ENCODE peak calls at places on chromosome 11, in ten cellular contexts. J, C, P, Y, L, E, S, M, I and N are unnamed samples.

GRCh38 chr11:38543311-38543710 is 1945.3 kb upstream of the RAG2 start:
- DNase-seq in E (peak; percentile 41), J (peak; percentile 72), M (peak; percentile 8), Y (no peak), L (peak; percentile 82), I (no peak), P (no peak), C (no peak), S (no peak), N (no peak)

GRCh38 chr11:4393209-4394196 is at the start of gene TRIM21:
- DNase-seq in Y (peak; percentile 94), E (peak; percentile 79), C (peak; percentile 90), J (peak; percentile 31), P (peak; percentile 92), S (peak; percentile 72), L (peak; percentile 90), I (peak; percentile 81), M (peak; percentile 88), N (peak; percentile 84)

GRCh38 chr11:100949443-100949842 is 180.2 kb downstream of the PGR start:
- DNase-seq in L (no peak), S (no peak), M (no peak), I (no peak), C (no peak), Y (no peak), P (no peak), J (no peak), E (no peak), N (no peak)

GRCh38 chr11:110587129-110587528 is 125.1 kb downstream of the ARHGAP20 start:
- DNase-seq in S (no peak), I (no peak), M (no peak), P (no peak), E (no peak), J (no peak), C (no peak), L (no peak), Y (no peak), N (no peak)

GRCh38 chr11:16792426-16792825 is 54.0 kb downstream of the C11orf58 start:
- DNase-seq in J (no peak), C (no peak), P (no peak), M (peak; percentile 61), S (no peak), E (no peak), Y (no peak), L (peak; percentile 47), I (no peak), N (no peak)

GRCh38 chr11:128709402-128709801 is 15.5 kb downstream of the FLI1 start:
- DNase-seq in S (no peak), J (peak; percentile 88), Y (no peak), I (peak; percentile 72), P (no peak), C (peak; percentile 13), L (peak; percentile 97), M (peak; percentile 99), E (peak; percentile 98), N (no peak)

GRCh38 chr11:74004694-74005615 is 3.9 kb downstream of the UCP3 start:
- DNase-seq in M (no peak), S (no peak), C (peak; percentile 88), J (no peak), E (no peak), L (no peak), Y (peak; percentile 96), I (no peak), P (no peak), N (no peak)

GRCh38 chr11:46285173-46285572 is 7.7 kb downstream of the CREB3L1 start:
- DNase-seq in Y (no peak), I (no peak), E (no peak), P (no peak), M (peak; percentile 44), L (no peak), J (no peak), S (no peak), C (no peak), N (no peak)

GRCh38 chr11:111870113-111870512 is 1.3 kb downstream of the ALG9 start:
- DNase-seq in Y (no peak), S (no peak), J (no peak), M (no peak), L (no peak), I (no peak), P (no peak), E (no peak), C (no peak), N (no peak)

GRCh38 chr11:68905421-68906360 is 2.0 kb downstream of the IGHMBP2 start:
- DNase-seq in M (no peak), L (no peak), E (no peak), Y (no peak), S (no peak), C (no peak), P (no peak), I (no peak), J (no peak), N (no peak)

GRCh38 chr11:20026629-20027545 is 133.4 kb downstream of the DBX1 start:
- DNase-seq in I (no peak), L (no peak), P (no peak), S (no peak), J (no peak), E (no peak), M (no peak), Y (no peak), C (no peak), N (peak; percentile 90)

GRCh38 chr11:69880803-69881445 is 61.7 kb upstream of the FGF3 start:
- DNase-seq in L (no peak), I (no peak), S (no peak), P (no peak), Y (no peak), M (no peak), E (no peak), C (no peak), J (no peak), N (no peak)

GRCh38 chr11:62559204-62559603 is 12.6 kb upstream of the AHNAK start:
- DNase-seq in L (no peak), S (no peak), Y (no peak), J (no peak), E (no peak), C (no peak), I (no peak), M (no peak), P (no peak), N (no peak)

GRCh38 chr11:62125881-62126280 is 2.1 kb downstream of the INCENP start:
- DNase-seq in Y (no peak), C (no peak), M (no peak), J (no peak), I (no peak), L (no peak), P (no peak), E (no peak), S (no peak), N (no peak)

GRCh38 chr11:99020324-99021225 is at the start of gene CNTN5:
- DNase-seq in C (no peak), J (no peak), P (peak; percentile 35), S (peak; percentile 10), E (peak; percentile 5), I (no peak), L (peak; percentile 63), M (peak; percentile 54), Y (peak; percentile 33), N (peak; percentile 68)

GRCh38 chr11:36364551-36364950 is 68.5 kb downstream of the PRR5L start:
- DNase-seq in I (no peak), S (no peak), J (no peak), P (no peak), E (no peak), M (no peak), Y (no peak), L (no peak), C (no peak), N (no peak)

GRCh38 chr11:128251140-128251539 is 336.2 kb downstream of the ETS1 start:
- DNase-seq in E (peak; percentile 77), Y (no peak), L (peak; percentile 84), J (peak; percentile 44), M (peak; percentile 68), I (no peak), C (no peak), P (no peak), S (no peak), N (no peak)

GRCh38 chr11:63829823-63830489 is 9.0 kb upstream of the MARK2 start:
- DNase-seq in P (no peak), C (no peak), L (peak; percentile 52), E (peak; percentile 44), S (no peak), J (no peak), M (peak; percentile 52), Y (peak; percentile 37), I (peak; percentile 35), N (peak; percentile 62)
- TF ChIP-seq CTCF in P (no peak), C (no peak), L (peak; percentile 57), E (peak; percentile 47), S (no peak), J (peak; percentile 46), M (peak; percentile 34), Y (peak; percentile 12), I (peak; percentile 65), N (no peak)

GRCh38 chr11:12170984-12171383 is 60.6 kb downstream of the MICAL2 start:
- DNase-seq in J (no peak), P (no peak), E (peak; percentile 49), Y (no peak), S (peak; percentile 47), I (no peak), M (peak; percentile 93), L (peak; percentile 90), C (no peak), N (no peak)
- TF ChIP-seq CTCF in J (no peak), P (no peak), E (no peak), Y (no peak), S (no peak), I (no peak), M (no peak), L (no peak), C (no peak), N (no peak)

GRCh38 chr11:12091957-12092558 is 18.3 kb upstream of the MICAL2 start:
- DNase-seq in M (no peak), C (no peak), L (peak; percentile 67), E (no peak), Y (no peak), J (no peak), I (no peak), S (no peak), P (no peak), N (no peak)
- TF ChIP-seq CTCF in M (no peak), C (no peak), L (peak; percentile 52), E (peak; percentile 18), Y (no peak), J (peak; percentile 12), I (no peak), S (no peak), P (no peak), N (no peak)

GRCh38 chr11:120025606-120026335 is 112.1 kb downstream of the TRIM29 start:
- DNase-seq in C (peak; percentile 29), Y (no peak), M (no peak), L (no peak), I (no peak), S (no peak), P (no peak), J (no peak), E (no peak), N (peak; percentile 22)

GRCh38 chr11:120029321-120029720 is 108.6 kb downstream of the TRIM29 start:
- DNase-seq in E (no peak), J (no peak), L (no peak), S (no peak), M (no peak), Y (no peak), C (peak; percentile 21), I (no peak), P (no peak), N (no peak)

GRCh38 chr11:120030411-120030810 is 107.5 kb downstream of the TRIM29 start:
- DNase-seq in M (no peak), Y (no peak), E (no peak), I (no peak), C (peak; percentile 25), J (no peak), P (no peak), S (no peak), L (no peak), N (no peak)

GRCh38 chr11:120027546-120028180 is 110.2 kb downstream of the TRIM29 start:
- DNase-seq in J (no peak), S (no peak), I (no peak), Y (no peak), M (no peak), P (no peak), L (no peak), C (peak; percentile 45), E (no peak), N (no peak)

GRCh38 chr11:120028181-120028935 is 109.6 kb downstream of the TRIM29 start:
- DNase-seq in I (no peak), P (no peak), M (no peak), S (no peak), J (no peak), C (no peak), Y (no peak), E (no peak), L (no peak), N (no peak)
- TF ChIP-seq CTCF in I (no peak), P (no peak), M (no peak), S (no peak), J (no peak), C (no peak), Y (no peak), E (no peak), L (no peak), N (no peak)